ENCODE peak calls at places on chromosomes 7 and 10, in four cellular contexts. One of them, this sample, is unnamed. For H3K4me1, the result is how much of the 10 kb centered on the place peaks cover.

GRCh38 chr7:30224511-30225031 is 59.8 kb upstream of the ZNRF2 start:
- DNase-seq in H9: no peak
- DNase-seq in mesenchymal stem cell: peak
- DNase-seq in neuronal stem cell: no peak
- DNase-seq in this sample: no peak

GRCh38 chr10:93481931-93482834 is at the start of gene MYOF:
- DNase-seq in H9: peak
- DNase-seq in neuronal stem cell: peak
- DNase-seq in mesenchymal stem cell: peak
- DNase-seq in this sample: peak

GRCh38 chr10:14949291-14949690 is 4.6 kb downstream of the DCLRE1C start:
- DNase-seq in neuronal stem cell: no peak
- DNase-seq in mesenchymal stem cell: no peak
- DNase-seq in H9: no peak
- DNase-seq in this sample: no peak

GRCh38 chr7:32204361-32205018 is 134.3 kb upstream of the PDE1C start:
- DNase-seq in H9: peak
- DNase-seq in neuronal stem cell: peak
- DNase-seq in mesenchymal stem cell: peak
- DNase-seq in this sample: peak

GRCh38 chr7:139232377-139232717 is 1.3 kb downstream of the UBN2 start:
- DNase-seq in mesenchymal stem cell: no peak
- DNase-seq in neuronal stem cell: no peak
- DNase-seq in H9: no peak
- DNase-seq in this sample: no peak

GRCh38 chr7:151088856-151089699 is 2.8 kb downstream of the AGAP3 start:
- DNase-seq in H9: no peak
- DNase-seq in neuronal stem cell: peak
- DNase-seq in mesenchymal stem cell: peak
- DNase-seq in this sample: peak

GRCh38 chr7:8190121-8190895 is 71.7 kb downstream of the ICA1 start:
- DNase-seq in neuronal stem cell: peak
- DNase-seq in mesenchymal stem cell: peak
- DNase-seq in H9: no peak
- DNase-seq in this sample: peak

GRCh38 chr7:105521027-105521730 is 892 bp downstream of the PUS7 start:
- DNase-seq in mesenchymal stem cell: peak
- DNase-seq in neuronal stem cell: peak
- DNase-seq in H9: peak
- DNase-seq in this sample: peak

GRCh38 chr7:27994639-27995038 is 186.0 kb downstream of the JAZF1 start:
- DNase-seq in mesenchymal stem cell: peak
- DNase-seq in neuronal stem cell: no peak
- DNase-seq in H9: no peak
- DNase-seq in this sample: no peak

GRCh38 chr7:157361537-157361936 is 24.7 kb downstream of the DNAJB6 start:
- DNase-seq in neuronal stem cell: no peak
- DNase-seq in H9: no peak
- DNase-seq in mesenchymal stem cell: no peak
- DNase-seq in this sample: no peak

GRCh38 chr7:87933953-87934698 is at the start of gene ADAM22:
- DNase-seq in neuronal stem cell: peak
- DNase-seq in H9: peak
- DNase-seq in mesenchymal stem cell: peak
- DNase-seq in this sample: peak

GRCh38 chr10:69092959-69093850 is 5.3 kb downstream of the SRGN start:
- DNase-seq in mesenchymal stem cell: peak
- DNase-seq in neuronal stem cell: peak
- DNase-seq in H9: peak
- DNase-seq in this sample: peak

GRCh38 chr10:131277278-131277677 is 34.2 kb downstream of the TCERG1L start:
- DNase-seq in H9: no peak
- DNase-seq in neuronal stem cell: no peak
- DNase-seq in mesenchymal stem cell: no peak
- DNase-seq in this sample: no peak

GRCh38 chr7:24227603-24228359 is 56.2 kb upstream of the NPY start:
- DNase-seq in neuronal stem cell: no peak
- DNase-seq in mesenchymal stem cell: no peak
- DNase-seq in H9: no peak
- DNase-seq in this sample: no peak

GRCh38 chr7:64999165-65000004 is 7.1 kb downstream of the ERV3-1 start:
- DNase-seq in mesenchymal stem cell: peak
- DNase-seq in H9: no peak
- DNase-seq in neuronal stem cell: no peak
- DNase-seq in this sample: peak

GRCh38 chr7:114084381-114085312 is 165.8 kb upstream of the PPP1R3A start:
- DNase-seq in neuronal stem cell: peak
- DNase-seq in mesenchymal stem cell: peak
- DNase-seq in H9: peak
- DNase-seq in this sample: no peak

GRCh38 chr7:114083714-114084113 is 164.9 kb upstream of the PPP1R3A start:
- DNase-seq in neuronal stem cell: peak
- DNase-seq in mesenchymal stem cell: peak
- DNase-seq in H9: no peak
- DNase-seq in this sample: no peak

GRCh38 chr7:114085592-114086490 is 167.0 kb upstream of the PPP1R3A start:
- DNase-seq in neuronal stem cell: peak
- DNase-seq in H9: peak
- DNase-seq in mesenchymal stem cell: peak
- DNase-seq in this sample: peak

GRCh38 chr7:114086491-114086905 is 167.7 kb upstream of the PPP1R3A start:
- DNase-seq in H9: peak
- DNase-seq in neuronal stem cell: no peak
- DNase-seq in mesenchymal stem cell: no peak
- DNase-seq in this sample: peak

GRCh38 chr7:114085313-114085591 is 166.4 kb upstream of the PPP1R3A start:
- DNase-seq in neuronal stem cell: peak
- DNase-seq in mesenchymal stem cell: peak
- DNase-seq in H9: no peak
- DNase-seq in this sample: no peak
- H2BK12ac ChIP-seq in neuronal stem cell: no peak
- H2BK12ac ChIP-seq in mesenchymal stem cell: no peak
- H2BK12ac ChIP-seq in H9: no peak
- H2BK12ac ChIP-seq in this sample: no peak

GRCh38 chr10:124149681-124150080 is 56.3 kb upstream of the CHST15 start:
- DNase-seq in H9: no peak
- DNase-seq in mesenchymal stem cell: no peak
- DNase-seq in neuronal stem cell: peak
- DNase-seq in this sample: no peak

GRCh38 chr10:124152139-124152780 is 58.9 kb upstream of the CHST15 start:
- DNase-seq in H9: peak
- DNase-seq in neuronal stem cell: no peak
- DNase-seq in mesenchymal stem cell: peak
- DNase-seq in this sample: peak

GRCh38 chr10:124151466-124152095 is 58.2 kb upstream of the CHST15 start:
- DNase-seq in neuronal stem cell: no peak
- DNase-seq in mesenchymal stem cell: no peak
- DNase-seq in H9: no peak
- DNase-seq in this sample: no peak

GRCh38 chr10:124150189-124150806 is 56.9 kb upstream of the CHST15 start:
- DNase-seq in neuronal stem cell: no peak
- DNase-seq in H9: no peak
- DNase-seq in mesenchymal stem cell: no peak
- DNase-seq in this sample: no peak

DNA sequence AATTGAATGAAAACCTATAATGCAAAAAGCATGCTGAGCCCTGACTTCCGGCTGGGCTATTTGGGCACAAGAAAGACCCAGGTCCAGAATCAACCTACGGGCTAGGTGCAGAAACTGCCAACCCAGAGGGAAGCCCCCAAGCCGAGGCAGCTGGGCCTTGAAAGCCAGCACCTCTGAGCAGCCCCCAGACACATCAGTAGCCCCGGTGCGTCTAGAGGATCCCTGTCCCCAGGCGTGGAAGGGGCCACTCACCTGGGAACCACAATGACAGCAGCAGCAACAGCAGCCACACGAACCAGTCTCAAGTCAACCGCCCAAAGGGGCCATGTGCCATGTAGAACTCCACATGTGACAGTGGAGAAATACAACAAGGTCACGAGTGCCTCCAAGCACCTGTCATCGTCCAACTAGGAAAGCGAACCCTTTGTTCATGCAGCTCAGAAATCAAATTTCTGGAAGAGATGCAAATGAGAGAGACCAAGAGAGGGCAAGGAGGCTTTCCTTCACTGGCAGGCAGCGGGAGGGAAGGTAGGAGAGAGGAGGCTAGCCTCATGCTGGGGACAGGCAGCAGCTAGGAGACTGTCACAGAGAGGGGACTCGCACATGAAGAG is 57.5 kb upstream of the CHST15 start:
- DNase-seq in mesenchymal stem cell: no peak
- DNase-seq in neuronal stem cell: no peak
- DNase-seq in H9: no peak
- DNase-seq in this sample: no peak
- H3K4me1 ChIP-seq in mesenchymal stem cell: under half
- H3K4me1 ChIP-seq in neuronal stem cell: under half
- H3K4me1 ChIP-seq in H9: under half
- H3K4me1 ChIP-seq in this sample: under half

GRCh38 chr10:31749981-31750850 is 178.4 kb downstream of the ARHGAP12 start:
- DNase-seq in mesenchymal stem cell: peak
- DNase-seq in H9: no peak
- DNase-seq in neuronal stem cell: no peak
- DNase-seq in this sample: no peak
- H3K9ac ChIP-seq in mesenchymal stem cell: peak
- H3K9ac ChIP-seq in H9: no peak
- H3K9ac ChIP-seq in neuronal stem cell: no peak
- H3K9ac ChIP-seq in this sample: no peak

GRCh38 chr10:100828744-100829102 is 83.3 kb downstream of the PAX2 start:
- DNase-seq in H9: no peak
- DNase-seq in neuronal stem cell: no peak
- DNase-seq in mesenchymal stem cell: no peak
- DNase-seq in this sample: no peak

GRCh38 chr10:100831742-100832141 is 81.0 kb upstream of the SLF2 start:
- DNase-seq in mesenchymal stem cell: no peak
- DNase-seq in H9: no peak
- DNase-seq in neuronal stem cell: no peak
- DNase-seq in this sample: no peak

GRCh38 chr10:100829103-100829870 is 83.5 kb upstream of the SLF2 start:
- DNase-seq in neuronal stem cell: no peak
- DNase-seq in H9: no peak
- DNase-seq in mesenchymal stem cell: no peak
- DNase-seq in this sample: no peak

GRCh38 chr10:100829933-100830727 is 82.6 kb upstream of the SLF2 start:
- DNase-seq in mesenchymal stem cell: no peak
- DNase-seq in neuronal stem cell: no peak
- DNase-seq in H9: peak
- DNase-seq in this sample: no peak

DNA sequence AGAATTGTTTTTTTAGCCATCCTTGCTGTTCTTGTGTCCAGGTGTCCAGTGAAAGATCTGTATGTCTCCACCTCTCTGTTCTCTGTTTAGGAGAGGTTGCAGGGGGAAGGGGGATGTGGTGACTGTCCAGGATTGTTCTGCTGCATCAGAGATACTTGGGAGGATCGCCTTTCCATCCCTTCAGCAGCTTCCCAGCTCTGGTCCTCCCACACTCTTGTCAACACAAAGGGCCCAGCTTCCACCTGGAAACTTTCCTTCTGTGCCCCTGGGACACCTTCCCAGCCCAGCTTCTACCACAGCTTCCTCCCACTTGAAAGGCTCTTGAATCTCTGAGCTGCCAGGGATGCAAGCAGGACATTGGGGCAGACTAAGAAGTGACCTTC is 82.0 kb upstream of the SLF2 start:
- DNase-seq in H9: no peak
- DNase-seq in mesenchymal stem cell: no peak
- DNase-seq in neuronal stem cell: no peak
- DNase-seq in this sample: no peak
- H2BK12ac ChIP-seq in H9: no peak
- H2BK12ac ChIP-seq in mesenchymal stem cell: no peak
- H2BK12ac ChIP-seq in neuronal stem cell: no peak
- H2BK12ac ChIP-seq in this sample: no peak

GRCh38 chr7:44381494-44382220 is 56.3 kb upstream of the CAMK2B start:
- DNase-seq in mesenchymal stem cell: no peak
- DNase-seq in H9: peak
- DNase-seq in neuronal stem cell: no peak
- DNase-seq in this sample: no peak
- H3K4me1 ChIP-seq in mesenchymal stem cell: half or more
- H3K4me1 ChIP-seq in H9: under half
- H3K4me1 ChIP-seq in neuronal stem cell: under half
- H3K4me1 ChIP-seq in this sample: under half

GRCh38 chr10:96264938-96265337 is 6.4 kb downstream of the BLNK start:
- DNase-seq in mesenchymal stem cell: no peak
- DNase-seq in H9: no peak
- DNase-seq in neuronal stem cell: no peak
- DNase-seq in this sample: no peak
- H3K9ac ChIP-seq in mesenchymal stem cell: no peak
- H3K9ac ChIP-seq in H9: no peak
- H3K9ac ChIP-seq in neuronal stem cell: no peak
- H3K9ac ChIP-seq in this sample: no peak